ENCODE peak calls at places on chromosomes 4 and X, in nine cellular contexts. Z is IMR-90; G is endodermal cell; T is adrenal gland; X is hepatocyte; W is psoas muscle; N is CD8-positive, alpha-beta T cell; L is PC-9; I is colonic mucosa. J is an unnamed sample.

GRCh38 chr4:137946423-137946822 is 295.7 kb downstream of the SLC7A11 start:
- DNase-seq in Z (peak; percentile 56), G (no peak), T (no peak), X (no peak), W (no peak), N (no peak), L (no peak), I (no peak), J (no peak)

GRCh38 chrX:40176979-40177430 is 79.2 kb upstream of the BCOR start:
- DNase-seq in Z (no peak), G (peak; percentile 75), T (peak; percentile 76), X (peak; percentile 48), W (peak; percentile 48), N (no peak), L (no peak), I (peak; percentile 26), J (peak; percentile 67)

GRCh38 chr4:113232194-113232593 is 182.7 kb downstream of the ANK2 start:
- DNase-seq in Z (peak; percentile 6), G (no peak), T (no peak), X (no peak), W (no peak), N (no peak), L (no peak), I (no peak), J (no peak)

GRCh38 chrX:106952988-106953387 is 32.8 kb downstream of the CLDN2 start:
- DNase-seq in Z (no peak), G (no peak), T (no peak), X (no peak), W (no peak), N (no peak), L (no peak), I (no peak), J (no peak)

GRCh38 chr4:89712141-89712540 is 124.8 kb downstream of the SNCA start:
- DNase-seq in Z (peak; percentile 67), G (no peak), T (no peak), X (no peak), W (no peak), N (no peak), L (no peak), I (no peak), J (no peak)

GRCh38 chr4:72216539-72217277 is 184.9 kb downstream of the NPFFR2 start:
- DNase-seq in Z (no peak), G (no peak), T (no peak), X (no peak), W (no peak), N (no peak), L (no peak), I (no peak), J (no peak)

GRCh38 chrX:1416965-1417760 is 25.2 kb upstream of the SLC25A6 start:
- DNase-seq in Z (no peak), G (no peak), T (no peak), X (no peak), W (no peak), N (no peak), L (no peak), I (no peak), J (no peak)

GRCh38 chrX:119880552-119881437 is 9.2 kb downstream of the NDUFA1 start:
- DNase-seq in Z (peak; percentile 63), G (peak; percentile 65), T (peak; percentile 40), X (peak; percentile 57), W (no peak), N (peak; percentile 23), L (peak; percentile 67), I (peak; percentile 24), J (no peak)

GRCh38 chrX:77009691-77010090 is 437.5 kb upstream of the FGF16 start:
- DNase-seq in Z (peak; percentile 35), G (no peak), T (peak; percentile 15), X (peak; percentile 13), W (no peak), N (no peak), L (peak; percentile 44), I (no peak), J (peak; percentile 80)

GRCh38 chrX:19204623-19205022 is 82.4 kb upstream of the ADGRG2 start:
- DNase-seq in Z (no peak), G (no peak), T (no peak), X (no peak), W (no peak), N (no peak), L (no peak), I (no peak), J (no peak)

GRCh38 chr4:8850830-8851188 is 20.8 kb downstream of the HMX1 start:
- DNase-seq in Z (no peak), G (no peak), T (no peak), X (no peak), W (no peak), N (no peak), L (no peak), I (no peak), J (no peak)

DNA sequence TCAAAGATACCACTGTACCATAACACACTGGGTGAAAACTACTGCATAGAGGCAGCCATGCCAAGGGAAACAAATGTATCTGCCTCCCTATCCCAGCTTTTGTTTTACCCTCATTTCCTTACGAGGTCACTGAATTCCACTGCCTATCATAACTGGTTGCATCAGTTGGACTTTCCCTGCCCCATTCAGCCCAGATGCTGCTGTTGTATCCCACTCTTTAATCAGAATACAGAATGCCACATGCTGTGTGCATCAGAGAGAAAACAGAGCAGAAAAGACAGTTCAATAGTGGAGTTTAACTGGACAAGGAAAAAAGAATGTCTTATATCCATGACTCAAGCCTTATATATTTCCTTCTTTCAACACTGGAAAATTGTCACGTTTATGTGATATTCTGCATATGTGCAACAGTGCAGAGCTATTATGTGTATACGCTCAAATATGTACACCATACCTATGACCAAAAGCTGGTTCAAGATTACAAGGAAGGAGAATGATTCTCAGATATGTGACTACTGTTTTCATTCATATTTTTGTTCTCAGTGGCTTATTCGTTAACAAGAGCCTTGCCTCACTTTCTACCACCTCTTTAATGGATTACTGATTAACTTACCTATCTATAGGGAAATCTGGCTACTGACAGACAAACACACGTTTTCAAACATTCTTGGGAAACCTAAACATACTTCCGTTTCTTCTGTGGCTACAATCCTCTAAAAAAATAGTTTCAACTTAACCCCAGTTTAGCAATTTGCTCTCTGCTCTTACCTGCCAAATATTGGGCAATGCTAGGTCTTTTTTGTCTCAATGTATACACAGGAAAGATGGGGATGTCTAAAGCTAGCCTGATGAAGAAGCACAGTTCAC is 378.9 kb downstream of the SMARCA1 start:
- DNase-seq in Z (no peak), G (no peak), T (no peak), X (no peak), W (no peak), N (no peak), L (no peak), I (no peak), J (no peak)
- H3K4me1 ChIP-seq in Z (no peaks in the 10 kb centered on the region), G (no peaks in the 10 kb centered on the region), T (no peaks in the 10 kb centered on the region), X (no peaks in the 10 kb centered on the region), W (no peaks in the 10 kb centered on the region), N (no peaks in the 10 kb centered on the region), L (no peaks in the 10 kb centered on the region), I (no peaks in the 10 kb centered on the region), J (no peaks in the 10 kb centered on the region)

GRCh38 chr4:123399638-123400358 is 3.2 kb downstream of the SPRY1 start:
- DNase-seq in Z (no peak), G (no peak), T (no peak), X (no peak), W (peak; percentile 37), N (no peak), L (no peak), I (no peak), J (no peak)

GRCh38 chr4:123398151-123398802 is 1.7 kb downstream of the SPRY1 start:
- DNase-seq in Z (peak; percentile 62), G (peak; percentile 87), T (peak; percentile 31), X (peak; percentile 92), W (peak; percentile 79), N (peak; percentile 54), L (peak; percentile 49), I (peak; percentile 67), J (peak; percentile 81)

GRCh38 chr4:123396294-123397275 is at the start of gene SPRY1:
- DNase-seq in Z (peak; percentile 88), G (peak; percentile 96), T (peak; percentile 89), X (peak; percentile 92), W (peak; percentile 87), N (peak; percentile 75), L (peak; percentile 92), I (peak; percentile 97), J (peak; percentile 94)

GRCh38 chr4:123397276-123398150 is 918 bp downstream of the SPRY1 start:
- DNase-seq in Z (peak; percentile 36), G (peak; percentile 87), T (peak; percentile 35), X (peak; percentile 64), W (peak; percentile 73), N (peak; percentile 29), L (peak; percentile 84), I (peak; percentile 75), J (no peak)

DNA sequence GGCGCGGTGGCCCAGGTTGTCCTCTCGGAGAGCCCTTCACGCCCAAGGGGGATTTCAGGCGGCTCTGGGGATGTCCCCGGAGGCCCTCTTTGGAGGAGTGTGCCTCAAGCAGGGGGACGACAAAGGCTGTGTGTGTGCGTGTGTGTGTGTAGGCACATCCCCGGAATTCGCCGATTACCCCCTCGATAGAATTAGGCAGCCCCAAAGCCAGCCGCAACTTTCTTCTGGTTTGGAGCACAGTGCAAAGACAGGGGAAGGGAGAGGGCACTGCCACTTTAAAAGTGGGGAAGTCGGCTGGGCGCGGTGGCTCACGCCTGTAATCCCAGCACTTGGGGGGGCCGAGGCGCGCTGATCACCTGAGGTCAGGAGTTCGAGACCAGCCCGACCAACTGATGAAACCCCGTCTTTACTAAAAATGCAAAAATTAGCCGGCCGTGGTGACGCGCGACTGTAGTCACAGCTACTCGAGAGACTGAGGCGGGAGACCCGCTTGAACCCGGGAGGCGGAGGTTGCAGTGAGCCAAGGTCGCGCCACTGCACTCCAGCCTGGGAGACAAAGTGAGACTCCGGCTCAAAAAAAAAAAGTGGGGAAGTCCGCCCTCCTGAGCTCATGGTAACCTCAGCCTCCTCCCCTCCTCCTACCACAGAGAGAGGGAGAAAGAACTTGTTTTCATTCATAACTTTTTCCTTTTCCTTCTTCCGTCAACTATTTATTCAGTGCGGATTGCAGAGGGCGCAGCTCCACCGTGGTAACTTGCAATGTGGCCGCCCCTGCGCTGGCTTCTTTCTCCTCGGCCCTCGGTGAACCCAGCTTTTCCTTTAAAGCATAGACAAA is 2.4 kb downstream of the SPRY1 start:
- DNase-seq in Z (peak; percentile 73), G (peak; percentile 79), T (peak; percentile 41), X (peak; percentile 77), W (peak; percentile 51), N (peak; percentile 35), L (peak; percentile 85), I (peak; percentile 78), J (no peak)
- H3K27ac ChIP-seq in Z (peak overlapping the region; percentile 97), G (peak overlapping the region; percentile 54), T (peak overlapping the region; percentile 83), X (peak overlapping the region; percentile 90), W (peak overlapping the region; percentile 98), N (peak overlapping the region; percentile 11), L (peak overlapping the region; percentile 83), I (peak overlapping the region; percentile 95), J (peak overlapping the region; percentile 93)

GRCh38 chr4:121464854-121465253 is 84.0 kb upstream of the QRFPR start:
- DNase-seq in Z (no peak), G (no peak), T (no peak), X (no peak), W (no peak), N (no peak), L (no peak), I (no peak), J (no peak)
- TF ChIP-seq CTCF in Z (no peak), G (peak; percentile 62), T (no peak), X (no peak), W (no peak), N (no peak), L (no peak), I (no peak), J (no peak)

DNA sequence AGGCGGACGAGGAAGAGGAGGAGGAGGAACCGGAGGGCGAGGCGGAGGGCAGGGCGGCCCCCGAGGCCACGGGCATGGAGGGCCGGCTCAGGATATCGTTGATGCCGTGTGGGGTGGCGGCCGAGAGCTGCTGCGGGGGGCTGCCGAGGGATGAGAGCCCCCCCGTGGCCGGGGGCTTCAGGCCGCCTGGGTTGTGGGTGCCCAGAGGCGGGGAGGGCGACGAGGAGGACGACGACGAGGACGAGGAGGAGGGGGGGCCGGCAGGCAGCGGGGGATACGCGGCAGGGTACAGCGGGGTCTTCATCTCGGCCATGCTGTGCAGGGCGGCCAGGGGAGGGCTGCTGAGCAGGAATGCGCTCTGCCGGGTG is 1.3 kb downstream of the NKX6-1 start:
- DNase-seq in Z (no peak), G (peak; percentile 69), T (no peak), X (no peak), W (no peak), N (no peak), L (no peak), I (no peak), J (no peak)
- H3K4me1 ChIP-seq in Z (no peaks in the 10 kb centered on the region), G (peaks cover 8% of the 10 kb centered on the region), T (peaks cover 18% of the 10 kb centered on the region), X (peaks cover 27% of the 10 kb centered on the region), W (peaks cover 14% of the 10 kb centered on the region), N (peaks cover 26% of the 10 kb centered on the region), L (no peaks in the 10 kb centered on the region), I (peaks cover 20% of the 10 kb centered on the region), J (peaks cover 25% of the 10 kb centered on the region)

J was measured in ascending aorta.